ENCODE peak calls at places on chromosomes 12 and 14, in four cellular contexts. One of them, this sample, is unnamed.

GRCh38 chr12:120381752-120382419 is 12.9 kb upstream of the MSI1 start:
- DNase-seq in KBM-7: no peak
- DNase-seq in uterus: no peak
- DNase-seq in psoas muscle: no peak
- DNase-seq in this sample: no peak

GRCh38 chr14:74290415-74290814 is 12.3 kb downstream of the ABCD4 start:
- DNase-seq in KBM-7: peak; percentile 66
- DNase-seq in uterus: no peak
- DNase-seq in psoas muscle: no peak
- DNase-seq in this sample: peak; percentile 55

GRCh38 chr12:11171953-11172675 is 1.1 kb downstream of the SMIM10L1 start:
- DNase-seq in KBM-7: no peak
- DNase-seq in uterus: no peak
- DNase-seq in psoas muscle: no peak
- DNase-seq in this sample: no peak

GRCh38 chr14:102805454-102805891 is 28.2 kb downstream of the TRAF3 start:
- DNase-seq in KBM-7: peak; percentile 32
- DNase-seq in uterus: no peak
- DNase-seq in psoas muscle: no peak
- DNase-seq in this sample: no peak

GRCh38 chr12:66979270-66979669 is 289.9 kb upstream of the CAND1 start:
- DNase-seq in KBM-7: no peak
- DNase-seq in uterus: no peak
- DNase-seq in psoas muscle: no peak
- DNase-seq in this sample: no peak

GRCh38 chr14:106610691-106611090 is 1084.3 kb downstream of the TMEM121 start:
- DNase-seq in KBM-7: no peak
- DNase-seq in uterus: no peak
- DNase-seq in psoas muscle: no peak
- DNase-seq in this sample: no peak

GRCh38 chr12:132674561-132674960 is 12.6 kb downstream of the POLE start:
- DNase-seq in KBM-7: no peak
- DNase-seq in uterus: no peak
- DNase-seq in psoas muscle: no peak
- DNase-seq in this sample: no peak

GRCh38 chr12:75568801-75569200 is 57.4 kb upstream of the KRR1 start:
- DNase-seq in KBM-7: no peak
- DNase-seq in uterus: no peak
- DNase-seq in psoas muscle: no peak
- DNase-seq in this sample: no peak

GRCh38 chr12:22046090-22046967 is at the start of gene CMAS:
- DNase-seq in KBM-7: peak; percentile 66
- DNase-seq in uterus: peak; percentile 79
- DNase-seq in psoas muscle: peak; percentile 81
- DNase-seq in this sample: peak; percentile 90

GRCh38 chr14:64405295-64405694 is 17.1 kb downstream of the MTHFD1 start:
- DNase-seq in KBM-7: no peak
- DNase-seq in uterus: no peak
- DNase-seq in psoas muscle: no peak
- DNase-seq in this sample: no peak

GRCh38 chr12:111754671-111755070 is 12.1 kb upstream of the ALDH2 start:
- DNase-seq in KBM-7: no peak
- DNase-seq in uterus: no peak
- DNase-seq in psoas muscle: no peak
- DNase-seq in this sample: no peak

GRCh38 chr14:39266589-39266870 is 32.8 kb downstream of the MIA2 start:
- DNase-seq in KBM-7: no peak
- DNase-seq in uterus: peak; percentile 62
- DNase-seq in psoas muscle: peak; percentile 72
- DNase-seq in this sample: no peak

GRCh38 chr14:64637735-64638473 is 66.3 kb upstream of the PLEKHG3 start:
- DNase-seq in KBM-7: no peak
- DNase-seq in uterus: peak; percentile 2
- DNase-seq in psoas muscle: no peak
- DNase-seq in this sample: no peak